ENCODE peak calls at places on chromosomes 13 and 19, in four cellular contexts. One of them, this sample, is unnamed.

GRCh38 chr19:4197625-4198466 is 15.4 kb downstream of the ANKRD24 start:
- DNase-seq in A549: peak
- DNase-seq in fibroblast of lung: no peak
- DNase-seq in upper lobe of right lung: no peak
- DNase-seq in this sample: no peak

GRCh38 chr13:45466359-45466758 is 1.6 kb downstream of the COG3 start:
- DNase-seq in fibroblast of lung: no peak
- DNase-seq in upper lobe of right lung: no peak
- DNase-seq in A549: no peak
- DNase-seq in this sample: peak

GRCh38 chr19:5154799-5155426 is 185.7 kb downstream of the PTPRS start:
- DNase-seq in fibroblast of lung: no peak
- DNase-seq in upper lobe of right lung: peak
- DNase-seq in A549: no peak
- DNase-seq in this sample: no peak

GRCh38 chr13:111584101-111584500 is 263.7 kb downstream of the TEX29 start:
- DNase-seq in A549: no peak
- DNase-seq in upper lobe of right lung: no peak
- DNase-seq in fibroblast of lung: no peak
- DNase-seq in this sample: no peak

GRCh38 chr19:32345261-32346207 is at the start of gene ZNF507:
- DNase-seq in upper lobe of right lung: peak
- DNase-seq in A549: peak
- DNase-seq in fibroblast of lung: peak
- DNase-seq in this sample: no peak

GRCh38 chr19:11473725-11474124 is 7.1 kb downstream of the ELAVL3 start:
- DNase-seq in upper lobe of right lung: no peak
- DNase-seq in A549: no peak
- DNase-seq in fibroblast of lung: no peak
- DNase-seq in this sample: no peak

GRCh38 chr13:64206430-64207225 is 2791.0 kb upstream of the PCDH20 start:
- DNase-seq in fibroblast of lung: no peak
- DNase-seq in A549: no peak
- DNase-seq in upper lobe of right lung: no peak
- DNase-seq in this sample: no peak

GRCh38 chr19:11200931-11201330 is 3.6 kb upstream of the KANK2 start:
- DNase-seq in upper lobe of right lung: no peak
- DNase-seq in A549: no peak
- DNase-seq in fibroblast of lung: no peak
- DNase-seq in this sample: no peak

GRCh38 chr19:14250870-14251269 is 44.9 kb upstream of the ADGRL1 start:
- DNase-seq in A549: no peak
- DNase-seq in upper lobe of right lung: no peak
- DNase-seq in fibroblast of lung: no peak
- DNase-seq in this sample: no peak

GRCh38 chr13:48235100-48235813 is 2.3 kb downstream of the ITM2B start:
- DNase-seq in A549: no peak
- DNase-seq in fibroblast of lung: peak
- DNase-seq in upper lobe of right lung: no peak
- DNase-seq in this sample: no peak

GRCh38 chr13:107271226-107271625 is 703.3 kb upstream of the ARGLU1 start:
- DNase-seq in fibroblast of lung: peak
- DNase-seq in A549: no peak
- DNase-seq in upper lobe of right lung: no peak
- DNase-seq in this sample: no peak

GRCh38 chr19:29508181-29508580 is 17.6 kb upstream of the VSTM2B start:
- DNase-seq in fibroblast of lung: no peak
- DNase-seq in A549: no peak
- DNase-seq in upper lobe of right lung: no peak
- DNase-seq in this sample: no peak

GRCh38 chr19:53960187-53960586 is 2.5 kb upstream of the CACNG8 start:
- DNase-seq in fibroblast of lung: no peak
- DNase-seq in upper lobe of right lung: no peak
- DNase-seq in A549: no peak
- DNase-seq in this sample: no peak

GRCh38 chr19:6740589-6741348 is 1.3 kb downstream of the TRIP10 start:
- DNase-seq in upper lobe of right lung: peak
- DNase-seq in A549: peak
- DNase-seq in fibroblast of lung: peak
- DNase-seq in this sample: no peak

GRCh38 chr19:58059681-58060080 is 599 bp downstream of the ZNF135 start:
- DNase-seq in upper lobe of right lung: no peak
- DNase-seq in fibroblast of lung: no peak
- DNase-seq in A549: no peak
- DNase-seq in this sample: no peak

GRCh38 chr13:106322628-106323027 is 212.8 kb downstream of the EFNB2 start:
- DNase-seq in upper lobe of right lung: no peak
- DNase-seq in A549: no peak
- DNase-seq in fibroblast of lung: no peak
- DNase-seq in this sample: no peak

GRCh38 chr13:35471466-35472307 is 4.8 kb downstream of the MAB21L1 start:
- DNase-seq in A549: no peak
- DNase-seq in fibroblast of lung: peak
- DNase-seq in upper lobe of right lung: no peak
- DNase-seq in this sample: no peak

GRCh38 chr13:26038931-26039475 is 12.8 kb downstream of the SHISA2 start:
- DNase-seq in upper lobe of right lung: no peak
- DNase-seq in A549: no peak
- DNase-seq in fibroblast of lung: no peak
- DNase-seq in this sample: no peak

GRCh38 chr19:42443944-42444398 is 1.2 kb upstream of the CXCL17 start:
- DNase-seq in A549: no peak
- DNase-seq in upper lobe of right lung: no peak
- DNase-seq in fibroblast of lung: no peak
- DNase-seq in this sample: no peak

GRCh38 chr19:50568321-50569022 is at the start of gene LRRC4B:
- DNase-seq in fibroblast of lung: no peak
- DNase-seq in A549: no peak
- DNase-seq in upper lobe of right lung: no peak
- DNase-seq in this sample: no peak

GRCh38 chr13:100214886-100215285 is 126.0 kb downstream of the PCCA start:
- DNase-seq in upper lobe of right lung: no peak
- DNase-seq in A549: peak
- DNase-seq in fibroblast of lung: peak
- DNase-seq in this sample: no peak

GRCh38 chr19:51316688-51317087 is 5.2 kb downstream of the IGLON5 start:
- DNase-seq in upper lobe of right lung: no peak
- DNase-seq in fibroblast of lung: no peak
- DNase-seq in A549: no peak
- DNase-seq in this sample: no peak

GRCh38 chr19:677201-677600 is 1.0 kb downstream of the FSTL3 start:
- DNase-seq in upper lobe of right lung: peak
- DNase-seq in fibroblast of lung: peak
- DNase-seq in A549: peak
- DNase-seq in this sample: no peak

GRCh38 chr19:17915940-17916593 is 16.7 kb upstream of the CCDC124 start:
- DNase-seq in upper lobe of right lung: no peak
- DNase-seq in A549: peak
- DNase-seq in fibroblast of lung: no peak
- DNase-seq in this sample: peak

GRCh38 chr13:67440240-67440639 is 210.1 kb upstream of the PCDH9 start:
- DNase-seq in A549: no peak
- DNase-seq in upper lobe of right lung: no peak
- DNase-seq in fibroblast of lung: no peak
- DNase-seq in this sample: no peak

GRCh38 chr13:38166121-38166520 is 183.5 kb upstream of the UFM1 start:
- DNase-seq in fibroblast of lung: no peak
- DNase-seq in A549: no peak
- DNase-seq in upper lobe of right lung: no peak
- DNase-seq in this sample: no peak

GRCh38 chr13:30727491-30728350 is 7.6 kb upstream of the ALOX5AP start:
- DNase-seq in upper lobe of right lung: no peak
- DNase-seq in A549: no peak
- DNase-seq in fibroblast of lung: no peak
- DNase-seq in this sample: no peak

GRCh38 chr19:1449467-1450442 is at the start of gene APC2:
- DNase-seq in fibroblast of lung: peak
- DNase-seq in upper lobe of right lung: no peak
- DNase-seq in A549: no peak
- DNase-seq in this sample: no peak

GRCh38 chr19:57708641-57709354 is at the start of gene ZNF154:
- DNase-seq in upper lobe of right lung: peak
- DNase-seq in fibroblast of lung: peak
- DNase-seq in A549: no peak
- DNase-seq in this sample: no peak

GRCh38 chr19:11580665-11581418 is 3.4 kb upstream of the ACP5 start:
- DNase-seq in fibroblast of lung: no peak
- DNase-seq in A549: no peak
- DNase-seq in upper lobe of right lung: no peak
- DNase-seq in this sample: peak

GRCh38 chr13:101522607-101523006 is 70.1 kb downstream of the ITGBL1 start:
- DNase-seq in upper lobe of right lung: no peak
- DNase-seq in A549: no peak
- DNase-seq in fibroblast of lung: no peak
- DNase-seq in this sample: no peak

GRCh38 chr19:4291200-4291732 is 10.9 kb downstream of the TMIGD2 start:
- DNase-seq in upper lobe of right lung: no peak
- DNase-seq in A549: no peak
- DNase-seq in fibroblast of lung: no peak
- DNase-seq in this sample: no peak

GRCh38 chr19:46193678-46194077 is 35.9 kb upstream of the IGFL1 start:
- DNase-seq in upper lobe of right lung: no peak
- DNase-seq in fibroblast of lung: no peak
- DNase-seq in A549: no peak
- DNase-seq in this sample: no peak

GRCh38 chr19:51016798-51017683 is 2.5 kb downstream of the KLK10 start:
- DNase-seq in fibroblast of lung: peak
- DNase-seq in A549: peak
- DNase-seq in upper lobe of right lung: no peak
- DNase-seq in this sample: no peak

GRCh38 chr13:40790232-40790631 is 821 bp downstream of the SLC25A15 start:
- DNase-seq in upper lobe of right lung: no peak
- DNase-seq in A549: no peak
- DNase-seq in fibroblast of lung: no peak
- DNase-seq in this sample: no peak

GRCh38 chr13:40792284-40793051 is 3.1 kb downstream of the SLC25A15 start:
- DNase-seq in A549: no peak
- DNase-seq in upper lobe of right lung: no peak
- DNase-seq in fibroblast of lung: no peak
- DNase-seq in this sample: no peak

GRCh38 chr13:40786568-40786996 is 2.8 kb upstream of the SLC25A15 start:
- DNase-seq in fibroblast of lung: peak
- DNase-seq in upper lobe of right lung: no peak
- DNase-seq in A549: no peak
- DNase-seq in this sample: no peak

GRCh38 chr13:40787062-40787461 is 2.3 kb upstream of the SLC25A15 start:
- DNase-seq in upper lobe of right lung: no peak
- DNase-seq in fibroblast of lung: peak
- DNase-seq in A549: no peak
- DNase-seq in this sample: no peak

GRCh38 chr13:40789275-40790231 is at the start of gene SLC25A15:
- DNase-seq in A549: peak
- DNase-seq in upper lobe of right lung: peak
- DNase-seq in fibroblast of lung: peak
- DNase-seq in this sample: no peak
- TF ChIP-seq CTCF in A549: peak
- TF ChIP-seq CTCF in upper lobe of right lung: peak
- TF ChIP-seq CTCF in fibroblast of lung: no peak
- TF ChIP-seq CTCF in this sample: peak

GRCh38 chr13:27968316-27969072 is 621 bp downstream of the CDX2 start:
- DNase-seq in fibroblast of lung: no peak
- DNase-seq in upper lobe of right lung: no peak
- DNase-seq in A549: peak
- DNase-seq in this sample: no peak
- H3K4me3 ChIP-seq in fibroblast of lung: no peak
- H3K4me3 ChIP-seq in upper lobe of right lung: no peak
- H3K4me3 ChIP-seq in A549: peak
- H3K4me3 ChIP-seq in this sample: no peak

GRCh38 chr13:65638572-65639168 is 1591.5 kb downstream of the PCDH9 start:
- DNase-seq in upper lobe of right lung: no peak
- DNase-seq in A549: peak
- DNase-seq in fibroblast of lung: peak
- DNase-seq in this sample: no peak
- TF ChIP-seq CTCF in upper lobe of right lung: peak
- TF ChIP-seq CTCF in A549: peak
- TF ChIP-seq CTCF in fibroblast of lung: peak
- TF ChIP-seq CTCF in this sample: peak

GRCh38 chr19:3190921-3191805 is 5.4 kb downstream of the NCLN start:
- DNase-seq in A549: no peak
- DNase-seq in upper lobe of right lung: no peak
- DNase-seq in fibroblast of lung: no peak
- DNase-seq in this sample: no peak
- H3K4me3 ChIP-seq in A549: no peak
- H3K4me3 ChIP-seq in upper lobe of right lung: no peak
- H3K4me3 ChIP-seq in fibroblast of lung: no peak
- H3K4me3 ChIP-seq in this sample: no peak

GRCh38 chr13:23810842-23811241 is 78.4 kb downstream of the MIPEP start:
- DNase-seq in fibroblast of lung: no peak
- DNase-seq in upper lobe of right lung: no peak
- DNase-seq in A549: no peak
- DNase-seq in this sample: no peak
- TF ChIP-seq CTCF in fibroblast of lung: peak
- TF ChIP-seq CTCF in upper lobe of right lung: no peak
- TF ChIP-seq CTCF in A549: no peak
- TF ChIP-seq CTCF in this sample: no peak

GRCh38 chr19:48962029-48962848 is 2.9 kb upstream of the FTL start:
- DNase-seq in A549: peak
- DNase-seq in upper lobe of right lung: peak
- DNase-seq in fibroblast of lung: peak
- DNase-seq in this sample: no peak
- H3K4me3 ChIP-seq in A549: peak
- H3K4me3 ChIP-seq in upper lobe of right lung: peak
- H3K4me3 ChIP-seq in fibroblast of lung: no peak
- H3K4me3 ChIP-seq in this sample: no peak

DNA sequence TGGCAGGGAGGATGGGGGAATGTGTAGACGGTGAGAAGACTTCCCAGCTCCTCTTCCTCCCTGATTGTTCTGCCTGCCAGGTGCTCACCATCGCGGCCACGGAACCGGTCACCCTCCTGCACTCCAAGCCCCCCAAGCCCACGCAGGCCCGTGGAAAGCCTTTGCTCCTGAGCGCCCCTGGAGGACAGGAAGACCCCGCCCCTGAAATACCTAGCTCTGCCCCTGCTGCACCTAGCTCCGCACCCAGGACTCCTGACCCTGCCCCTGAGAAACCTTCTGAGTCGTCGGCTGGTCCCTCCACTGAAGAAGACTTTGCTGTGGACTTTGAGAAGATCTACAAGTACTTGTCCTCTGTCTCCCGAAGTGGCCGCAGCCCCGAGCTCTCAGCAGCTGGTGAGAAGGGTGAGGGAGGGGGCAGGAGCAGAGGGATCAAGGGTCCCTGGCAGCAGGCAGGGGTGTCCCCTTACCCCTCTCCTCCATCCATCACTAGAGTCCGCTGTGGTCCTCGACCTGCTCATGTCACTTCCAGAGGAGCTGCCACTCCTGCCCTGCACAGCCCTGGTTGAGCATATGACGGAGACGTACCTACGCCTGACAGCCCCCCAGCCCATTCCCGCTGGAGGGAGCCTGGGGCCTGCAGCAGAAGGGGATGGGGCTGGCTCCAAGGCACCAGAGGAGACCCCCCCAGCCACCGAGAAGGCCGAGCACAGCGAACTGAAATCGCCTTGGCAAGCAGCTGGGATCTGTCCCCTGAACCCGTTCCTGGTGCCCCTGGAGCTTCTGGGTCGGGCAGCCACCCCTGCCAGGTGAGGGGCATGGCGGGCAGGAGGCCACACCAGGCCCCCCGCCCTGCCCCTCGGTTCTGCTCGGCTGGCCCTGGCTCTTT is 2.1 kb downstream of the SNAPC2 start:
- DNase-seq in fibroblast of lung: no peak
- DNase-seq in upper lobe of right lung: no peak
- DNase-seq in A549: no peak
- DNase-seq in this sample: no peak
- TF ChIP-seq CTCF in fibroblast of lung: no peak
- TF ChIP-seq CTCF in upper lobe of right lung: no peak
- TF ChIP-seq CTCF in A549: no peak
- TF ChIP-seq CTCF in this sample: no peak

This sample was measured in LNCaP clone FGC.